ENCODE peak calls at places on chromosomes 3 and 15, in five cellular contexts. One of them, this sample, is unnamed.

GRCh38 chr3:146781059-146781458 is 175.9 kb upstream of the PLSCR5 start:
- DNase-seq in B cell: no peak
- DNase-seq in kidney: no peak
- DNase-seq in body of pancreas: no peak
- DNase-seq in OCI-LY7: no peak
- DNase-seq in this sample: no peak

GRCh38 chr3:177431525-177432255 is 234.4 kb upstream of the TBL1XR1 start:
- DNase-seq in B cell: no peak
- DNase-seq in kidney: no peak
- DNase-seq in body of pancreas: no peak
- DNase-seq in OCI-LY7: no peak
- DNase-seq in this sample: no peak

GRCh38 chr15:67035886-67036285 is 29.5 kb upstream of the SMAD3 start:
- DNase-seq in B cell: no peak
- DNase-seq in kidney: no peak
- DNase-seq in body of pancreas: no peak
- DNase-seq in OCI-LY7: no peak
- DNase-seq in this sample: no peak

GRCh38 chr15:33370225-33371020 is 59.7 kb downstream of the RYR3 start:
- DNase-seq in B cell: no peak
- DNase-seq in kidney: no peak
- DNase-seq in body of pancreas: no peak
- DNase-seq in OCI-LY7: no peak
- DNase-seq in this sample: no peak

GRCh38 chr3:10278501-10278900 is 14.2 kb downstream of the GHRL start:
- DNase-seq in B cell: no peak
- DNase-seq in kidney: no peak
- DNase-seq in body of pancreas: no peak
- DNase-seq in OCI-LY7: no peak
- DNase-seq in this sample: no peak

GRCh38 chr15:35349916-35350315 is 196.0 kb downstream of the DPH6 start:
- DNase-seq in B cell: no peak
- DNase-seq in kidney: no peak
- DNase-seq in body of pancreas: no peak
- DNase-seq in OCI-LY7: no peak
- DNase-seq in this sample: no peak

GRCh38 chr3:161700998-161701397 is 204.4 kb downstream of the OTOL1 start:
- DNase-seq in B cell: no peak
- DNase-seq in kidney: no peak
- DNase-seq in body of pancreas: no peak
- DNase-seq in OCI-LY7: no peak
- DNase-seq in this sample: no peak

GRCh38 chr3:3191675-3192480 is 12.4 kb upstream of the CRBN start:
- DNase-seq in B cell: no peak
- DNase-seq in kidney: no peak
- DNase-seq in body of pancreas: no peak
- DNase-seq in OCI-LY7: no peak
- DNase-seq in this sample: no peak

GRCh38 chr3:123122525-123123315 is 55.9 kb downstream of the PDIA5 start:
- DNase-seq in B cell: no peak
- DNase-seq in kidney: no peak
- DNase-seq in body of pancreas: no peak
- DNase-seq in OCI-LY7: no peak
- DNase-seq in this sample: no peak

GRCh38 chr3:141797167-141797773 is 34.1 kb downstream of the GRK7 start:
- DNase-seq in B cell: peak
- DNase-seq in kidney: peak
- DNase-seq in body of pancreas: peak
- DNase-seq in OCI-LY7: no peak
- DNase-seq in this sample: peak

GRCh38 chr3:65617209-65617608 is 421.5 kb downstream of the MAGI1 start:
- DNase-seq in B cell: no peak
- DNase-seq in kidney: no peak
- DNase-seq in body of pancreas: no peak
- DNase-seq in OCI-LY7: no peak
- DNase-seq in this sample: no peak

GRCh38 chr3:148711981-148712666 is 14.4 kb downstream of the AGTR1 start:
- DNase-seq in B cell: no peak
- DNase-seq in kidney: no peak
- DNase-seq in body of pancreas: no peak
- DNase-seq in OCI-LY7: no peak
- DNase-seq in this sample: no peak

GRCh38 chr3:128149632-128150031 is 3.6 kb upstream of the EEFSEC start:
- DNase-seq in B cell: no peak
- DNase-seq in kidney: no peak
- DNase-seq in body of pancreas: no peak
- DNase-seq in OCI-LY7: no peak
- DNase-seq in this sample: no peak

GRCh38 chr3:128155614-128156360 is 2.5 kb downstream of the EEFSEC start:
- DNase-seq in B cell: no peak
- DNase-seq in kidney: no peak
- DNase-seq in body of pancreas: no peak
- DNase-seq in OCI-LY7: no peak
- DNase-seq in this sample: no peak

GRCh38 chr3:128152419-128153155 is 694 bp upstream of the EEFSEC start:
- DNase-seq in B cell: peak
- DNase-seq in kidney: no peak
- DNase-seq in body of pancreas: no peak
- DNase-seq in OCI-LY7: peak
- DNase-seq in this sample: no peak

GRCh38 chr3:128151758-128152274 is 1.5 kb upstream of the EEFSEC start:
- DNase-seq in B cell: no peak
- DNase-seq in kidney: no peak
- DNase-seq in body of pancreas: no peak
- DNase-seq in OCI-LY7: no peak
- DNase-seq in this sample: no peak

GRCh38 chr3:128153156-128154011 is at the start of gene EEFSEC:
- DNase-seq in B cell: peak
- DNase-seq in kidney: peak
- DNase-seq in body of pancreas: peak
- DNase-seq in OCI-LY7: peak
- DNase-seq in this sample: peak
- TF ChIP-seq CTCF in B cell: no peak
- TF ChIP-seq CTCF in kidney: no peak
- TF ChIP-seq CTCF in body of pancreas: no peak
- TF ChIP-seq CTCF in OCI-LY7: no peak
- TF ChIP-seq CTCF in this sample: no peak

GRCh38 chr3:42581709-42582473 is at the start of gene SEC22C:
- DNase-seq in B cell: peak
- DNase-seq in kidney: peak
- DNase-seq in body of pancreas: peak
- DNase-seq in OCI-LY7: peak
- DNase-seq in this sample: peak
- TF ChIP-seq CTCF in B cell: peak
- TF ChIP-seq CTCF in kidney: no peak
- TF ChIP-seq CTCF in body of pancreas: peak
- TF ChIP-seq CTCF in OCI-LY7: peak
- TF ChIP-seq CTCF in this sample: peak

GRCh38 chr15:56739964-56740640 is 6.8 kb upstream of the ZNF280D start:
- DNase-seq in B cell: no peak
- DNase-seq in kidney: no peak
- DNase-seq in body of pancreas: peak
- DNase-seq in OCI-LY7: peak
- DNase-seq in this sample: no peak
- TF ChIP-seq CTCF in B cell: peak
- TF ChIP-seq CTCF in kidney: no peak
- TF ChIP-seq CTCF in body of pancreas: no peak
- TF ChIP-seq CTCF in OCI-LY7: peak
- TF ChIP-seq CTCF in this sample: peak

DNA sequence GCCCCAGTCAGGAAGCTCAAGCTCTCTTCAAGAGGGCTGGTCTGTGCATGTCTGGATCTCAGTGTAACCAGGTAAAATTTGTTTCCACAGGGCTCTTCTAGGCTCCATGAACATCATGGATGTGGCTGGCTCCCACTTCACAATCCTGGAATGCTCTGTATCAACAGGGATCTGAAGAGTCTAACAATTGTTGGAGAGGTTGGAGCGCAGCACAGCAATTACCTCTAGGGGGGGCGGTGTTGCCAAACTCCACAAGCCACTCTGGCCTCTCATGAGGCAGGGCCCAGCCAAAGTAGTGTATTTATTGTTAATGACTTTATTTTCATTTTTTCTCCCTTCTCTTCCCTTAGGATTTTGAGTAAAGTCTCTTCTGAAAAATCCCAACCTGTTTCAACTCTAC is 6.1 kb upstream of the EIF2B5 start:
- DNase-seq in B cell: no peak
- DNase-seq in kidney: no peak
- DNase-seq in body of pancreas: no peak
- DNase-seq in OCI-LY7: peak
- DNase-seq in this sample: peak
- TF ChIP-seq CTCF in B cell: peak
- TF ChIP-seq CTCF in kidney: no peak
- TF ChIP-seq CTCF in body of pancreas: no peak
- TF ChIP-seq CTCF in OCI-LY7: peak
- TF ChIP-seq CTCF in this sample: peak

GRCh38 chr3:12935023-12935860 is 93.9 kb upstream of the RPL32 start:
- DNase-seq in B cell: no peak
- DNase-seq in kidney: no peak
- DNase-seq in body of pancreas: no peak
- DNase-seq in OCI-LY7: no peak
- DNase-seq in this sample: no peak
- TF ChIP-seq CTCF in B cell: no peak
- TF ChIP-seq CTCF in kidney: no peak
- TF ChIP-seq CTCF in body of pancreas: no peak
- TF ChIP-seq CTCF in OCI-LY7: no peak
- TF ChIP-seq CTCF in this sample: no peak

GRCh38 chr15:75834011-75834410 is 9.2 kb upstream of the UBE2Q2 start:
- DNase-seq in B cell: no peak
- DNase-seq in kidney: no peak
- DNase-seq in body of pancreas: no peak
- DNase-seq in OCI-LY7: no peak
- DNase-seq in this sample: no peak

GRCh38 chr15:75832114-75832513 is 11.1 kb upstream of the UBE2Q2 start:
- DNase-seq in B cell: no peak
- DNase-seq in kidney: no peak
- DNase-seq in body of pancreas: no peak
- DNase-seq in OCI-LY7: no peak
- DNase-seq in this sample: no peak

GRCh38 chr15:75835990-75836952 is 7.0 kb upstream of the UBE2Q2 start:
- DNase-seq in B cell: no peak
- DNase-seq in kidney: no peak
- DNase-seq in body of pancreas: no peak
- DNase-seq in OCI-LY7: no peak
- DNase-seq in this sample: no peak

GRCh38 chr15:75840659-75841058 is 2.6 kb upstream of the UBE2Q2 start:
- DNase-seq in B cell: no peak
- DNase-seq in kidney: no peak
- DNase-seq in body of pancreas: peak
- DNase-seq in OCI-LY7: no peak
- DNase-seq in this sample: no peak

DNA sequence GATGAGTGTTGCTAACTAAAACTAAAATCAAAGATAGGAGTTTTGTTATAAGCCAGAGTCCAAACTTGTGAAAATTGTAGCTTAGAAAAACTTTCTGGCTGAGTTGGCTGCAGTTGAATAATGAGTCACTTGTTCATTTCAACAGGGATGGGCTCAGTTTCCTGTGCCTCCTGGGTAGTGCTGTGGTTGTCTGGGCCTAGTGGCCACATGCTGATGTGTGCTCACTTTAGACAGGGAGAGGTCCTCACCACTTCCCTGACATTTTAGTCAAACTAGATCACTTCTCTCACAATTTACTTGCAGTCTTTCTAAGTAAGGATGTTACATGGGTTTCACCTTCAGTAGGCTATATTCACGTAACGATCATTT is 6.3 kb upstream of the UBE2Q2 start:
- DNase-seq in B cell: no peak
- DNase-seq in kidney: no peak
- DNase-seq in body of pancreas: no peak
- DNase-seq in OCI-LY7: no peak
- DNase-seq in this sample: peak
- TF ChIP-seq CTCF in B cell: no peak
- TF ChIP-seq CTCF in kidney: no peak
- TF ChIP-seq CTCF in body of pancreas: no peak
- TF ChIP-seq CTCF in OCI-LY7: no peak
- TF ChIP-seq CTCF in this sample: no peak

GRCh38 chr3:34020761-34021635 is 222.6 kb downstream of the PDCD6IP start:
- DNase-seq in B cell: peak
- DNase-seq in kidney: no peak
- DNase-seq in body of pancreas: no peak
- DNase-seq in OCI-LY7: peak
- DNase-seq in this sample: no peak
- TF ChIP-seq CTCF in B cell: no peak
- TF ChIP-seq CTCF in kidney: no peak
- TF ChIP-seq CTCF in body of pancreas: no peak
- TF ChIP-seq CTCF in OCI-LY7: no peak
- TF ChIP-seq CTCF in this sample: no peak

DNA sequence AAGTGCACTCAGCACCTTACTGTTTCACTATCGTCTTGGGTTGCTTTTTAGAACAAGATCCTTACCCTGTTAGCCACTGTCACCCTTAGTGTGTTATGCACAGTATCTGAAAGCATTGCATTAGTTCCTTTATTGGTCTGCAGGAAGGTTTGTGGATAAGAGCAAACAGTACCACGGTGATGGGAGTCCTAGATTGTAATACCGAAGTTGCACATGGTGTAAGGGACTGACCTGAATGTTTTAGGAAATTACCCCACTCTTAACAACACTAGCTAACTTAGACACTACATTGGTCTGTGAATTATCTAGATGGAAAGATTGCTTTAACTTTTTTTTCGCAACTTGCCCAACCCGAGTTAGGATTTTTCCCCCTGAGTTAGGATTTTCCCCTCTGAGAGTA is 1.3 kb downstream of the STT3B start:
- DNase-seq in B cell: peak
- DNase-seq in kidney: no peak
- DNase-seq in body of pancreas: no peak
- DNase-seq in OCI-LY7: peak
- DNase-seq in this sample: no peak
- TF ChIP-seq CTCF in B cell: no peak
- TF ChIP-seq CTCF in kidney: no peak
- TF ChIP-seq CTCF in body of pancreas: no peak
- TF ChIP-seq CTCF in OCI-LY7: no peak
- TF ChIP-seq CTCF in this sample: no peak

GRCh38 chr3:115626006-115626409 is 2.7 kb downstream of the GAP43 start:
- DNase-seq in B cell: no peak
- DNase-seq in kidney: no peak
- DNase-seq in body of pancreas: no peak
- DNase-seq in OCI-LY7: no peak
- DNase-seq in this sample: no peak
- TF ChIP-seq CTCF in B cell: no peak
- TF ChIP-seq CTCF in kidney: no peak
- TF ChIP-seq CTCF in body of pancreas: no peak
- TF ChIP-seq CTCF in OCI-LY7: no peak
- TF ChIP-seq CTCF in this sample: no peak

DNA sequence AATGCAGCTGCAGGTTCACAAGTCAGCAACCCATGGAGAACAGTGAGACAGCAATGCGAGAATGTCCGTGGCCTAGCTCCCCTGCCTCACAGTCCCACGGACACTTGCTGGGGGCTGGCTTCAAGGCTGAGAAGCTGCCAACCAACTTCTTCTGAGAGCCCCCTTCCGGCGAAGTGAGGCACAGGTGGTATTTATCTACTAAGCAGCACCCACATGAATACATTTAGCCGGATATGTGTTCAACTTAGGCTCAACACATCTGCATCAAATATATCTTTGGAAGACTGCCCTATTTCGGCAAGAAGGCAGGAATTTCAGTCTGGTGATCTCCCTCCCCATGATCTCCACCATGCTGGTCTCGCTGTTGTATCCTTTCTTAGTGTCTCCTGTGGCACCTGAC is 341.0 kb upstream of the NR2E3 start:
- DNase-seq in B cell: no peak
- DNase-seq in kidney: no peak
- DNase-seq in body of pancreas: no peak
- DNase-seq in OCI-LY7: no peak
- DNase-seq in this sample: no peak
- TF ChIP-seq CTCF in B cell: no peak
- TF ChIP-seq CTCF in kidney: no peak
- TF ChIP-seq CTCF in body of pancreas: no peak
- TF ChIP-seq CTCF in OCI-LY7: no peak
- TF ChIP-seq CTCF in this sample: no peak

This sample was measured in GM13976.